ENCODE peak calls at places on chromosomes 11 and 22, in four cellular contexts. N is IMR-90, Q is right lobe of liver, I is tibial nerve. R is an unnamed sample. For H3K9me3, the result is how much of the 10 kb centered on the place peaks cover.

GRCh38 chr11:122038543-122038942 is 77.5 kb downstream of the BLID start:
- DNase-seq in N (peak), Q (no peak), I (no peak), R (no peak)

GRCh38 chr22:29254283-29254653 is 13.5 kb downstream of the RHBDD3 start:
- DNase-seq in N (no peak), Q (no peak), I (no peak), R (no peak)

GRCh38 chr11:128354476-128354875 is 232.9 kb downstream of the ETS1 start:
- DNase-seq in N (peak), Q (no peak), I (no peak), R (no peak)

GRCh38 chr11:76642341-76642740 is 28.2 kb downstream of the LRRC32 start:
- DNase-seq in N (no peak), Q (no peak), I (no peak), R (no peak)

GRCh38 chr11:12680246-12680939 is 6.2 kb downstream of the TEAD1 start:
- DNase-seq in N (peak), Q (no peak), I (peak), R (peak)

GRCh38 chr11:95734009-95734572 is 55.5 kb downstream of the FAM76B start:
- DNase-seq in N (no peak), Q (no peak), I (no peak), R (no peak)

GRCh38 chr11:15667127-15667725 is 552.5 kb downstream of the INSC start:
- DNase-seq in N (peak), Q (no peak), I (no peak), R (no peak)

GRCh38 chr11:64744544-64745218 is 739 bp upstream of the RASGRP2 start:
- DNase-seq in N (no peak), Q (no peak), I (no peak), R (no peak)

GRCh38 chr22:33620085-33620484 is 300.2 kb downstream of the LARGE1 start:
- DNase-seq in N (no peak), Q (no peak), I (no peak), R (no peak)

GRCh38 chr11:134586726-134587125 is 174.7 kb upstream of the B3GAT1 start:
- DNase-seq in N (no peak), Q (no peak), I (no peak), R (no peak)

GRCh38 chr11:73287400-73288101 is 15.4 kb downstream of the P2RY6 start:
- DNase-seq in N (no peak), Q (no peak), I (no peak), R (no peak)

GRCh38 chr22:46618667-46619066 is 1.5 kb upstream of the GRAMD4 start:
- DNase-seq in N (no peak), Q (no peak), I (no peak), R (peak)
- TF ChIP-seq CTCF in N (no peak), Q (no peak), I (no peak), R (no peak)

GRCh38 chr11:106276126-106276525 is 198.7 kb downstream of the AASDHPPT start:
- DNase-seq in N (peak), Q (no peak), I (no peak), R (no peak)

GRCh38 chr11:106280041-106280440 is 202.6 kb downstream of the AASDHPPT start:
- DNase-seq in N (no peak), Q (no peak), I (no peak), R (no peak)

GRCh38 chr11:106275151-106275550 is 197.7 kb downstream of the AASDHPPT start:
- DNase-seq in N (no peak), Q (no peak), I (no peak), R (no peak)

GRCh38 chr11:106278391-106278790 is 200.9 kb downstream of the AASDHPPT start:
- DNase-seq in N (no peak), Q (no peak), I (no peak), R (no peak)

GRCh38 chr11:106276859-106277436 is 199.5 kb downstream of the AASDHPPT start:
- DNase-seq in N (peak), Q (no peak), I (no peak), R (no peak)
- H3K9me3 ChIP-seq in N (under half), Q (under half), I (under half), R (under half)

GRCh38 chr11:96943970-96944369 is 554.2 kb downstream of the JRKL start:
- DNase-seq in N (no peak), Q (no peak), I (no peak), R (no peak)
- TF ChIP-seq CTCF in N (no peak), Q (no peak), I (no peak), R (no peak)

GRCh38 chr22:47678048-47678447 is 915.6 kb downstream of the TBC1D22A start:
- DNase-seq in N (no peak), Q (no peak), I (no peak), R (no peak)

GRCh38 chr22:47674600-47674999 is 912.1 kb downstream of the TBC1D22A start:
- DNase-seq in N (no peak), Q (no peak), I (no peak), R (no peak)

GRCh38 chr22:47678667-47679287 is 916.3 kb downstream of the TBC1D22A start:
- DNase-seq in N (no peak), Q (no peak), I (no peak), R (no peak)

GRCh38 chr22:47672526-47672925 is 910.1 kb downstream of the TBC1D22A start:
- DNase-seq in N (no peak), Q (no peak), I (no peak), R (no peak)

GRCh38 chr22:47676685-47677084 is 914.2 kb downstream of the TBC1D22A start:
- DNase-seq in N (no peak), Q (no peak), I (no peak), R (no peak)
- H3K9me3 ChIP-seq in N (under half), Q (under half), I (under half), R (under half)

DNA sequence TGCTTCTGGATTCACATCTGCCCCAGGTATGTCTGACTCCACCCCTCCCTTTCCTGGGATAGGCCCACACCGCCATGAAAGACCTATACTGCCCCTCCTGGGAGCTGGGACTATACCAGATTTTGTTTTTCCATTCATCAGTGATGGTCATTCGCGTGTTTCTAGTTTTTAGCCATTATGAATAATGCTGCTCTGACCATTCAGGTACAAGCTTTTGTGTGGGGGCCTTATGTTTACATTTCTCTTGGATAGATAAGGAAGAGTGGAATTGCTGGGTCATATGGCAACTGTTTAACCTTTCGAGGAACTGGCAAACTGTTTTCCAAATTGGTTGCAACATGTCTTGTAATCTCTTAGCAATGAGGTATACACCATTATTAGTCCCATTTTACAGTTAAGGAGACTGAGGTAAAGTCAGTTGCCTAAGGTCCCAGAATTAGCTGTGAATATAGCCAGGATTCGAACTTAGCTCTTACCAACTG is 1.2 kb upstream of the TBC1D10A start:
- DNase-seq in N (no peak), Q (no peak), I (no peak), R (no peak)
- TF ChIP-seq CTCF in N (peak), Q (no peak), I (no peak), R (no peak)

R was measured in lower lobe of right lung.